ENCODE peak calls at places on chromosomes 12 and 14, in six cellular contexts. N is HTR-8/SVneo, H is osteocyte, S is A549, D is dermis microvascular lymphatic vessel endothelial cell, P is T-helper 2 cell. T is an unnamed sample.

GRCh38 chr14:30906752-30907658 is 32.6 kb downstream of the COCH start:
- DNase-seq in N (peak; percentile 26), H (no peak), S (peak; percentile 47), D (peak; percentile 26), P (no peak), T (no peak)

GRCh38 chr12:6607751-6608591 is 792 bp upstream of the CHD4 start:
- DNase-seq in N (peak; percentile 89), H (no peak), S (peak; percentile 89), D (peak; percentile 44), P (peak; percentile 84), T (no peak)

GRCh38 chr14:39447155-39447554 is 14.9 kb upstream of the FBXO33 start:
- DNase-seq in N (no peak), H (no peak), S (no peak), D (no peak), P (no peak), T (no peak)

GRCh38 chr12:2286461-2287131 is 233.8 kb downstream of the CACNA1C start:
- DNase-seq in N (no peak), H (no peak), S (no peak), D (no peak), P (no peak), T (no peak)

GRCh38 chr12:89650239-89650638 is 58.4 kb downstream of the ATP2B1 start:
- DNase-seq in N (no peak), H (no peak), S (no peak), D (no peak), P (no peak), T (no peak)

GRCh38 chr12:63220921-63221320 is 69.9 kb upstream of the AVPR1A start:
- DNase-seq in N (no peak), H (no peak), S (no peak), D (no peak), P (no peak), T (no peak)

GRCh38 chr12:110279561-110279960 is 1.5 kb upstream of the ATP2A2 start:
- DNase-seq in N (no peak), H (no peak), S (no peak), D (no peak), P (no peak), T (no peak)

GRCh38 chr12:334114-334513 is 55.0 kb downstream of the KDM5A start:
- DNase-seq in N (no peak), H (no peak), S (no peak), D (no peak), P (no peak), T (no peak)

GRCh38 chr14:75539562-75540478 is 17.6 kb downstream of the BATF start:
- DNase-seq in N (no peak), H (no peak), S (no peak), D (no peak), P (peak; percentile 47), T (no peak)

GRCh38 chr14:88203289-88203688 is 119.8 kb downstream of the KCNK10 start:
- DNase-seq in N (no peak), H (no peak), S (no peak), D (no peak), P (no peak), T (no peak)

GRCh38 chr12:25308761-25309160 is 58.0 kb upstream of the KRAS start:
- DNase-seq in N (no peak), H (no peak), S (no peak), D (no peak), P (no peak), T (no peak)

GRCh38 chr12:121489874-121490273 is 90.0 kb downstream of the RNF34 start:
- DNase-seq in N (no peak), H (no peak), S (no peak), D (no peak), P (no peak), T (no peak)

GRCh38 chr14:60656755-60657608 is 7.7 kb upstream of the SIX1 start:
- DNase-seq in N (peak; percentile 91), H (peak; percentile 91), S (peak; percentile 75), D (no peak), P (no peak), T (no peak)

GRCh38 chr14:54186821-54187365 is 209.9 kb upstream of the CDKN3 start:
- DNase-seq in N (no peak), H (no peak), S (no peak), D (no peak), P (no peak), T (no peak)

GRCh38 chr14:87332001-87332400 is 661.0 kb downstream of the GALC start:
- DNase-seq in N (no peak), H (no peak), S (no peak), D (no peak), P (no peak), T (no peak)

GRCh38 chr14:71140157-71140556 is 232.9 kb downstream of the PCNX1 start:
- DNase-seq in N (no peak), H (no peak), S (no peak), D (no peak), P (no peak), T (no peak)

GRCh38 chr12:49541140-49541861 is 2.5 kb downstream of the KCNH3 start:
- DNase-seq in N (no peak), H (no peak), S (no peak), D (no peak), P (no peak), T (no peak)

GRCh38 chr12:1688086-1688710 is 2.7 kb upstream of the ADIPOR2 start:
- DNase-seq in N (no peak), H (no peak), S (no peak), D (no peak), P (no peak), T (no peak)

GRCh38 chr12:13425766-13426165 is 229.2 kb downstream of the EMP1 start:
- DNase-seq in N (no peak), H (no peak), S (peak; percentile 19), D (no peak), P (no peak), T (peak; percentile 76)

GRCh38 chr12:48198619-48198973 is 4.5 kb downstream of the OR10AD1 start:
- DNase-seq in N (no peak), H (no peak), S (no peak), D (no peak), P (no peak), T (no peak)

GRCh38 chr12:1702708-1703107 is 11.8 kb downstream of the ADIPOR2 start:
- DNase-seq in N (no peak), H (no peak), S (no peak), D (no peak), P (no peak), T (no peak)

GRCh38 chr14:72568296-72568992 is 325.5 kb downstream of the DPF3 start:
- DNase-seq in N (no peak), H (no peak), S (no peak), D (no peak), P (no peak), T (no peak)

GRCh38 chr14:39459795-39460478 is 27.7 kb upstream of the FBXO33 start:
- DNase-seq in N (no peak), H (no peak), S (no peak), D (no peak), P (no peak), T (no peak)

GRCh38 chr12:89373772-89374572 is 21.7 kb upstream of the DUSP6 start:
- DNase-seq in N (no peak), H (no peak), S (no peak), D (peak; percentile 89), P (no peak), T (no peak)

T was measured in epithelial cell of proximal tubule.